ENCODE peak calls at places on chromosomes 7 and 10, in five cellular contexts. U is esophagus muscularis mucosa, G is suprapubic skin, F is transverse colon, C is sigmoid colon. B is an unnamed sample.

GRCh38 chr7:979886-980571 is 3.0 kb upstream of the CYP2W1 start:
- DNase-seq in U (no peak), G (no peak), F (no peak), C (no peak), B (no peak)

GRCh38 chr10:105287970-105288369 is 646.9 kb downstream of the SORCS3 start:
- DNase-seq in U (no peak), G (no peak), F (no peak), C (no peak), B (no peak)

GRCh38 chr10:16602104-16602735 is 80.5 kb upstream of the C1QL3 start:
- DNase-seq in U (no peak), G (no peak), F (no peak), C (no peak), B (no peak)

GRCh38 chr10:48215148-48215982 is 59.1 kb downstream of the FRMPD2 start:
- DNase-seq in U (peak; percentile 78), G (no peak), F (peak; percentile 53), C (no peak), B (no peak)

GRCh38 chr7:111763221-111763791 is 201.0 kb upstream of the IMMP2L start:
- DNase-seq in U (no peak), G (no peak), F (no peak), C (no peak), B (no peak)

GRCh38 chr10:14016942-14017341 is 313.8 kb downstream of the FRMD4A start:
- DNase-seq in U (no peak), G (no peak), F (no peak), C (no peak), B (no peak)

GRCh38 chr7:73683916-73684693 is 708 bp downstream of the BUD23 start:
- DNase-seq in U (no peak), G (no peak), F (no peak), C (no peak), B (no peak)

GRCh38 chr10:118151461-118151860 is 104.7 kb upstream of the RAB11FIP2 start:
- DNase-seq in U (no peak), G (no peak), F (no peak), C (no peak), B (no peak)

GRCh38 chr7:121020652-121021051 is 32.1 kb downstream of the CPED1 start:
- DNase-seq in U (no peak), G (no peak), F (no peak), C (no peak), B (no peak)

GRCh38 chr10:87541114-87541513 is 36.4 kb downstream of the MINPP1 start:
- DNase-seq in U (no peak), G (no peak), F (no peak), C (no peak), B (no peak)

GRCh38 chr7:44541876-44542610 is 913 bp upstream of the NPC1L1 start:
- DNase-seq in U (no peak), G (no peak), F (no peak), C (no peak), B (no peak)

GRCh38 chr10:119341236-119342016 is 134.1 kb downstream of the GRK5 start:
- DNase-seq in U (no peak), G (no peak), F (no peak), C (no peak), B (no peak)

GRCh38 chr10:102627446-102628293 is 16.6 kb upstream of the TRIM8 start:
- DNase-seq in U (no peak), G (no peak), F (no peak), C (peak; percentile 73), B (no peak)

GRCh38 chr10:99930731-99931550 is 78.8 kb downstream of the DNMBP start:
- DNase-seq in U (no peak), G (no peak), F (peak; percentile 89), C (no peak), B (no peak)

GRCh38 chr10:1409359-1409750 is 328.0 kb downstream of the ADARB2 start:
- DNase-seq in U (no peak), G (no peak), F (no peak), C (no peak), B (no peak)

GRCh38 chr10:18681971-18682403 is 22.8 kb downstream of the ARL5B start:
- DNase-seq in U (no peak), G (no peak), F (no peak), C (no peak), B (no peak)

GRCh38 chr10:34335960-34336359 is 479.1 kb downstream of the PARD3 start:
- DNase-seq in U (no peak), G (no peak), F (no peak), C (no peak), B (no peak)
- TF ChIP-seq EP300 in U (no peak), G (no peak), F (no peak), C (no peak), B (no peak)

GRCh38 chr7:93117852-93118530 is at the start of gene SAMD9:
- DNase-seq in U (no peak), G (no peak), F (peak; percentile 63), C (peak; percentile 71), B (peak; percentile 60)
- TF ChIP-seq POLR2A in U (no peak), G (peak; percentile 24), F (peak; percentile 47), C (no peak), B (peak; percentile 13)

GRCh38 chr7:12670071-12670729 is 17.2 kb upstream of the ARL4A start:
- DNase-seq in U (no peak), G (no peak), F (no peak), C (peak; percentile 68), B (no peak)
- TF ChIP-seq EP300 in U (peak; percentile 88), G (peak; percentile 85), F (peak; percentile 80), C (peak; percentile 93), B (no peak)

GRCh38 chr10:5545778-5546710 is 21.3 kb downstream of the CALML3 start:
- DNase-seq in U (no peak), G (peak; percentile 74), F (peak; percentile 35), C (peak; percentile 71), B (peak; percentile 54)
- TF ChIP-seq POLR2A in U (no peak), G (no peak), F (peak; percentile 49), C (no peak), B (no peak)

DNA sequence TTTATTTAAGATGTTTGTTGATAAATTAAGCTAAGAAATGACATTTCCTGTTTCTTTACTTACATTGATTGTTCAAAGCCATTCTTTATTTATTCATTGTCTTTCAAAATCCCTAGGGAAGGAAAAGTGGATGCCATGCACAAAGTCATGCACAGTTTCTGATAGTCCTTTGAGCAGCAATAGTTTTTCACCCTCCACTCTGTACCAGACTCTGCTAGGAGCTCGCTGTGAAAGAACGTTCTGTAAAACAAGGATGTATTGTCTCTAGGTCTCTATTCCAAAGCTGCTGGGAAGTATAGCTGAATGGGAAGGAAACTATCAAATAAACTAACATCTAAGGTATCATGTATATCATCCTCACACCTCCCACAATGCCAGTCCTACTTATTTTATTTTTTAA is 7.8 kb upstream of the NOC3L start:
- DNase-seq in U (no peak), G (no peak), F (no peak), C (no peak), B (no peak)
- TF ChIP-seq EP300 in U (no peak), G (no peak), F (no peak), C (no peak), B (no peak)

GRCh38 chr7:2106920-2107319 is 125.8 kb downstream of the MAD1L1 start:
- DNase-seq in U (no peak), G (no peak), F (no peak), C (no peak), B (no peak)

GRCh38 chr7:2107386-2108085 is 125.2 kb downstream of the MAD1L1 start:
- DNase-seq in U (no peak), G (no peak), F (no peak), C (no peak), B (no peak)

GRCh38 chr7:2109936-2110585 is 122.7 kb downstream of the MAD1L1 start:
- DNase-seq in U (no peak), G (no peak), F (no peak), C (no peak), B (no peak)

GRCh38 chr7:2109251-2109935 is 123.4 kb downstream of the MAD1L1 start:
- DNase-seq in U (no peak), G (no peak), F (no peak), C (no peak), B (no peak)

GRCh38 chr7:2108501-2109250 is 124.1 kb downstream of the MAD1L1 start:
- DNase-seq in U (no peak), G (no peak), F (no peak), C (no peak), B (no peak)
- TF ChIP-seq POLR2A in U (no peak), G (no peak), F (no peak), C (no peak), B (no peak)

DNA sequence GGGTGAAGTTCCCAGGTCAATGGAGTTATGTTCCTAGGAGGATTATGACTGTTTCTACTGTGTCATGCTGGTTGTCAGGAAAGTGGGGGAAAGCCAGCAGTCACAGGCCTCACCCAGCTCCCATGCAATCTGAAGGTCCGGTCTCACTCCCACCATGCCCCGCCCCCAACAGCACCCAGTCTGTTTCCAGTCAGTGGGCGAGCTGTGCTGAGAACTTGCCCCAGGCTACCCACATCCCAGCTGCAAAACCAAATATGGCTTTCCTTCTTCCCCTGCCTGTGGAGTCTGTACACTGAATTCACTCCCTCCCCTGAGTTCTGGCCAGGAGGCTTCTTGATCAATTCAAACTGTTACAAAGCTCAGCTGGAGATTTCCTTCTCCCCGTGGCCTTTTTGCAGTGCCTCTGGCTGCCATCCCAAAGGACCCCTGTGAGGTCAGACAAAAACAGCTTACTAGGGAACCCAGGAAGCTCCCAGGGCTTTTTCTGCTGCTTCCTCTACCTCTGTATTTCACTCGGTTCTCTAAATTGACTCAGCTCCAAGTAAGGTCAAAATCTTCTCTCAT is 205.7 kb downstream of the SEMA3D start:
- DNase-seq in U (no peak), G (no peak), F (no peak), C (no peak), B (no peak)
- TF ChIP-seq EP300 in U (no peak), G (no peak), F (no peak), C (no peak), B (no peak)